ENCODE peak calls at places on chromosomes 3 and 15, in five cellular contexts. E is GM23338, D is Panc1, J is HepG2, V is spleen. R is an unnamed sample.

GRCh38 chr3:120192159-120192558 is 92.9 kb downstream of the GPR156 start:
- DNase-seq in J (no peak), V (no peak), E (no peak), D (no peak), R (no peak)

GRCh38 chr15:89575656-89576416 is 567 bp downstream of the TICRR start:
- DNase-seq in D (no peak), E (peak), J (no peak), V (no peak), R (no peak)

GRCh38 chr3:31423522-31423921 is 109.2 kb upstream of the STT3B start:
- DNase-seq in E (no peak), V (no peak), D (no peak), J (peak), R (peak)

GRCh38 chr3:178236555-178237277 is 299.5 kb upstream of the KCNMB2 start:
- DNase-seq in V (no peak), E (no peak), J (no peak), D (no peak), R (no peak)

GRCh38 chr3:63656791-63657190 is 4.3 kb downstream of the SNTN start:
- DNase-seq in D (no peak), J (no peak), V (no peak), E (no peak), R (no peak)

GRCh38 chr15:52113246-52113645 is 671 bp upstream of the BCL2L10 start:
- DNase-seq in D (no peak), J (no peak), V (no peak), E (no peak), R (no peak)

GRCh38 chr3:50347187-50347813 is 1.8 kb upstream of the ZMYND10 start:
- DNase-seq in V (peak), D (no peak), J (peak), E (peak), R (no peak)

GRCh38 chr3:158167737-158168469 is 58.0 kb downstream of the RSRC1 start:
- DNase-seq in J (peak), E (no peak), D (peak), V (no peak), R (peak)

GRCh38 chr3:132756108-132756650 is 34.0 kb upstream of the NPHP3 start:
- DNase-seq in E (no peak), D (no peak), J (no peak), V (no peak), R (no peak)

GRCh38 chr15:66825139-66825538 is 123.1 kb downstream of the SMAD6 start:
- DNase-seq in E (no peak), V (no peak), J (no peak), D (no peak), R (no peak)

DNA sequence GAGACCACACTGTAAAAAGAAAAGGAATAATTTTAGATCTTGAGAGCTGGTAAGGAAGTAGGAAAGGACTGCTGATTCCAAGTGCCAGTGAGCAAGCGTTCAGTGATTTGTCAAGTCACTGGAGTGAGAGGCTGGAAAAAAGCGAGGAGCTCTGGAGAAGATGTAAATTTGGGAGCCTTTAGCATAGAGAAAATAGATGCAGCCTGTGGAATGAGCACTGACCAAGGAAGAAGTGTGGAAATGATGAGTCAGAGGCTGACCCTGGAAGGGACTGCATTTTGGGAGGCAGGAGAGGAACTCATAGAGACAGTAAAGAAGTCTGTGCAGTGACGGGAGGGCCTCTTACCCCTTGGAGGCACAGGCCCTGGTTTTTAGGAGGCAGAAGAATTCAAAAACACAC is 17.1 kb upstream of the ABTB1 start:
- DNase-seq in E (no peak), V (no peak), J (no peak), D (no peak), R (no peak)
- H3K27ac ChIP-seq in E (peak), V (no peak), J (no peak), D (no peak), R (no peak)

GRCh38 chr15:34367128-34368081 is at the start of gene LPCAT4:
- DNase-seq in J (peak), V (peak), D (peak), E (peak), R (peak)

GRCh38 chr15:34370643-34371042 is 3.6 kb upstream of the LPCAT4 start:
- DNase-seq in D (no peak), J (no peak), V (no peak), E (no peak), R (no peak)

GRCh38 chr15:34373951-34374350 is 7.0 kb upstream of the LPCAT4 start:
- DNase-seq in E (no peak), D (no peak), J (no peak), V (no peak), R (no peak)

GRCh38 chr15:34366271-34367043 is 539 bp downstream of the LPCAT4 start:
- DNase-seq in D (no peak), E (peak), J (peak), V (peak), R (peak)

GRCh38 chr15:34370129-34370528 is 3.1 kb upstream of the LPCAT4 start:
- DNase-seq in D (no peak), V (no peak), E (no peak), J (no peak), R (no peak)
- H3K27ac ChIP-seq in D (no peak), V (no peak), E (no peak), J (no peak), R (no peak)

GRCh38 chr3:159855599-159856495 is 132.8 kb upstream of the IL12A start:
- DNase-seq in E (no peak), D (no peak), V (no peak), J (no peak), R (no peak)

GRCh38 chr3:159852821-159853505 is 135.7 kb upstream of the IL12A start:
- DNase-seq in E (peak), D (no peak), J (no peak), V (peak), R (no peak)

GRCh38 chr3:159852256-159852655 is 136.4 kb upstream of the IL12A start:
- DNase-seq in V (no peak), J (no peak), D (no peak), E (no peak), R (no peak)

GRCh38 chr3:159854500-159855124 is 134.0 kb upstream of the IL12A start:
- DNase-seq in J (peak), V (no peak), D (peak), E (no peak), R (peak)

DNA sequence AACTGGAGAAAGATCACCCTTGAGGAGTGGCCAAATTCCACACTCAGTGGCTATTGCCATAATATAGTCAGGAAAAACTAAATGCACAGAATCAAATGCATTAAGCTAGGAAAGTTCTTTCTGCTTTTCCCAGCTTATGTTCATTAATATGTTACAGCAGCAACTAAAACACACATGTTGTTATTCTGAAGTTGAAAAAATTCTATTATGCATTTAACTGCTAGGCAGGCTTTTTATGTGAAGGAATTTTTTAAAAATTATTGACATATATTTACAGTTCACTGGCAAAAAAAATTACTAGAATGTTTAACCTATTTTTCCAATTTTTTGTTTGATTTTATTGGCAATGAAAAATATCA is 135.2 kb upstream of the IL12A start:
- DNase-seq in V (no peak), E (no peak), J (no peak), D (no peak), R (no peak)
- H3K27ac ChIP-seq in V (peak), E (no peak), J (no peak), D (peak), R (peak)

GRCh38 chr15:34721157-34721801 is 33.5 kb downstream of the GJD2 start:
- DNase-seq in E (no peak), V (no peak), D (no peak), J (no peak), R (no peak)
- H3K27ac ChIP-seq in E (no peak), V (no peak), D (no peak), J (no peak), R (no peak)

GRCh38 chr15:87762110-87762509 is 494.4 kb downstream of the NTRK3 start:
- DNase-seq in D (no peak), E (no peak), J (no peak), V (no peak), R (no peak)

GRCh38 chr15:87760915-87761314 is 495.6 kb downstream of the NTRK3 start:
- DNase-seq in J (no peak), E (no peak), V (no peak), D (no peak), R (no peak)

GRCh38 chr15:87758739-87759457 is 497.6 kb downstream of the NTRK3 start:
- DNase-seq in E (no peak), J (no peak), V (no peak), D (no peak), R (no peak)

DNA sequence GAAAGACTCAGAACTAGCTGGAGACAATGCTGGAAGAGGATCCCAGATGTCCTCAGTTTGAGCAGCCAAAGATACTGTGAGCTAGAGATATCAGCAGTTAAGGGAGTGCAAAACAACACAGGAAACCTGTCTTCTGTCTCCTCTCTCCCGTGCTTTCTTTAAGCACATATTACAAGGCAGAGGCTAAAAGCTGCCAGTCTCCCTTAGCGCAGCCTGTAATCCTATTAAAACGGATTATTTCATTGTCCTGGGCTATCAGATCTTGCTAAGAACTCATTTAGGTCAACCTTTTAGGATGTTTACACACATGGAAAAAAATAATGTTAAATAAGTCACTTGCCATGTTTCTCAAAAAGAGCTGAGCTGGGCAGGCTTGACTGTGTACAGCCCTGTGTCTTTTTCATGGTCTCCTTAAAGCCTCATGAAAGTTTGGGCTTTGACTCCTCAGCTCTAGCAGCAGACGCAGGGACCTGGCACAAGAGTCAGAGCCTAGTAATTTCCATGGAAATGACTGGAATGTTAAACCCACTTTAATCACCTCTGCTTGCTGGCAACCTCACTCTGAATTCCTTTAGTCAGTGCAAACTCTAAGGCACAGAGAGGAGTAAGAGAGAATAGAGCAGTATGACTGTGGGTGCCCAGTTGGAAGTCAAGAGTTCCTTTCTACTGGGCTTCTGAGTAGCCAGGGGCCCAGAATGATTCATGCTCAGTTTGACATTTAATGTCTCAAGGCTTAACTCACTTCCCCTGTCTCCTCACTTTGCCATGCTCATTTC is 491.9 kb downstream of the NTRK3 start:
- DNase-seq in E (peak), J (no peak), D (no peak), V (no peak), R (no peak)
- H3K27ac ChIP-seq in E (no peak), J (no peak), D (no peak), V (no peak), R (peak)

GRCh38 chr15:71749500-71749899 is 60.9 kb upstream of the NR2E3 start:
- DNase-seq in V (no peak), D (no peak), E (no peak), J (no peak), R (no peak)
- H3K27ac ChIP-seq in V (no peak), D (no peak), E (no peak), J (no peak), R (no peak)

GRCh38 chr15:72200395-72201237 is 3.0 kb upstream of the GRAMD2A start:
- DNase-seq in E (no peak), J (no peak), D (no peak), V (no peak), R (no peak)
- H3K27ac ChIP-seq in E (peak), J (no peak), D (no peak), V (no peak), R (peak)

GRCh38 chr3:102079809-102080197 is 230.5 kb downstream of the NFKBIZ start:
- DNase-seq in V (no peak), J (no peak), E (no peak), D (no peak), R (no peak)
- H3K27ac ChIP-seq in V (peak), J (no peak), E (peak), D (no peak), R (no peak)

GRCh38 chr3:46496745-46497555 is 826 bp upstream of the RTP3 start:
- DNase-seq in V (no peak), J (no peak), E (peak), D (no peak), R (no peak)
- H3K27ac ChIP-seq in V (no peak), J (no peak), E (no peak), D (no peak), R (no peak)

GRCh38 chr15:39468341-39468740 is 112.5 kb upstream of the THBS1 start:
- DNase-seq in V (peak), D (no peak), E (no peak), J (no peak), R (no peak)
- H3K27ac ChIP-seq in V (peak), D (no peak), E (no peak), J (no peak), R (no peak)